ENCODE peak calls at places on chromosomes 13 and 19, in seven cellular contexts. One of them, this sample, is unnamed.

GRCh38 chr13:111168116-111168515 is 53.0 kb downstream of the ARHGEF7 start:
- DNase-seq in K562: no peak
- DNase-seq in endodermal cell: no peak
- DNase-seq in tibial artery: no peak
- DNase-seq in PC-9: no peak
- DNase-seq in GM20000: no peak
- DNase-seq in adrenal gland: no peak
- DNase-seq in this sample: no peak

GRCh38 chr13:26941345-26942174 is 181.0 kb upstream of the GPR12 start:
- DNase-seq in K562: no peak
- DNase-seq in endodermal cell: peak
- DNase-seq in tibial artery: no peak
- DNase-seq in PC-9: peak
- DNase-seq in GM20000: no peak
- DNase-seq in adrenal gland: peak
- DNase-seq in this sample: peak

GRCh38 chr13:86324191-86324590 is 525.0 kb upstream of the SLITRK6 start:
- DNase-seq in K562: no peak
- DNase-seq in endodermal cell: no peak
- DNase-seq in tibial artery: no peak
- DNase-seq in PC-9: no peak
- DNase-seq in GM20000: no peak
- DNase-seq in adrenal gland: no peak
- DNase-seq in this sample: no peak

GRCh38 chr19:15424692-15425272 is 6.0 kb upstream of the AKAP8L start:
- DNase-seq in K562: no peak
- DNase-seq in endodermal cell: no peak
- DNase-seq in tibial artery: no peak
- DNase-seq in PC-9: no peak
- DNase-seq in GM20000: no peak
- DNase-seq in adrenal gland: no peak
- DNase-seq in this sample: no peak

GRCh38 chr19:4456843-4457653 is 546 bp downstream of the UBXN6 start:
- DNase-seq in K562: peak
- DNase-seq in endodermal cell: peak
- DNase-seq in tibial artery: no peak
- DNase-seq in PC-9: no peak
- DNase-seq in GM20000: peak
- DNase-seq in adrenal gland: peak
- DNase-seq in this sample: peak

GRCh38 chr13:29849071-29849541 is 1.3 kb downstream of the UBL3 start:
- DNase-seq in K562: peak
- DNase-seq in endodermal cell: peak
- DNase-seq in tibial artery: peak
- DNase-seq in PC-9: no peak
- DNase-seq in GM20000: peak
- DNase-seq in adrenal gland: peak
- DNase-seq in this sample: peak

GRCh38 chr13:111005364-111005763 is 90.5 kb upstream of the ANKRD10 start:
- DNase-seq in K562: peak
- DNase-seq in endodermal cell: no peak
- DNase-seq in tibial artery: no peak
- DNase-seq in PC-9: no peak
- DNase-seq in GM20000: no peak
- DNase-seq in adrenal gland: no peak
- DNase-seq in this sample: peak

GRCh38 chr13:53953205-53953604 is 924.6 kb downstream of the OLFM4 start:
- DNase-seq in K562: no peak
- DNase-seq in endodermal cell: no peak
- DNase-seq in tibial artery: no peak
- DNase-seq in PC-9: no peak
- DNase-seq in GM20000: no peak
- DNase-seq in adrenal gland: no peak
- DNase-seq in this sample: no peak

GRCh38 chr19:38452430-38453366 is 19.2 kb downstream of the RYR1 start:
- DNase-seq in K562: peak
- DNase-seq in endodermal cell: peak
- DNase-seq in tibial artery: no peak
- DNase-seq in PC-9: no peak
- DNase-seq in GM20000: no peak
- DNase-seq in adrenal gland: no peak
- DNase-seq in this sample: no peak

GRCh38 chr19:2413629-2414028 is 13.8 kb downstream of the TIMM13 start:
- DNase-seq in K562: no peak
- DNase-seq in endodermal cell: no peak
- DNase-seq in tibial artery: no peak
- DNase-seq in PC-9: no peak
- DNase-seq in GM20000: no peak
- DNase-seq in adrenal gland: no peak
- DNase-seq in this sample: no peak

GRCh38 chr19:6242677-6243076 is 37.1 kb downstream of the MLLT1 start:
- DNase-seq in K562: no peak
- DNase-seq in endodermal cell: no peak
- DNase-seq in tibial artery: no peak
- DNase-seq in PC-9: no peak
- DNase-seq in GM20000: no peak
- DNase-seq in adrenal gland: no peak
- DNase-seq in this sample: no peak

GRCh38 chr19:12766051-12766521 is 9.3 kb downstream of the HOOK2 start:
- DNase-seq in K562: peak
- DNase-seq in endodermal cell: peak
- DNase-seq in tibial artery: peak
- DNase-seq in PC-9: peak
- DNase-seq in GM20000: peak
- DNase-seq in adrenal gland: peak
- DNase-seq in this sample: peak

GRCh38 chr13:74629985-74630384 is 495.8 kb upstream of the KLF12 start:
- DNase-seq in K562: no peak
- DNase-seq in endodermal cell: no peak
- DNase-seq in tibial artery: peak
- DNase-seq in PC-9: no peak
- DNase-seq in GM20000: no peak
- DNase-seq in adrenal gland: no peak
- DNase-seq in this sample: no peak

GRCh38 chr13:75704942-75705320 is 68.8 kb downstream of the LMO7 start:
- DNase-seq in K562: no peak
- DNase-seq in endodermal cell: no peak
- DNase-seq in tibial artery: no peak
- DNase-seq in PC-9: peak
- DNase-seq in GM20000: no peak
- DNase-seq in adrenal gland: no peak
- DNase-seq in this sample: peak

GRCh38 chr13:82681535-82681934 is 1200.7 kb downstream of the SLITRK1 start:
- DNase-seq in K562: no peak
- DNase-seq in endodermal cell: peak
- DNase-seq in tibial artery: no peak
- DNase-seq in PC-9: no peak
- DNase-seq in GM20000: no peak
- DNase-seq in adrenal gland: no peak
- DNase-seq in this sample: no peak

GRCh38 chr19:1066748-1067340 is at the start of gene ARHGAP45:
- DNase-seq in K562: peak
- DNase-seq in endodermal cell: peak
- DNase-seq in tibial artery: no peak
- DNase-seq in PC-9: no peak
- DNase-seq in GM20000: peak
- DNase-seq in adrenal gland: peak
- DNase-seq in this sample: no peak

GRCh38 chr19:36796714-36796999 is 24.1 kb upstream of the ZNF850 start:
- DNase-seq in K562: no peak
- DNase-seq in endodermal cell: no peak
- DNase-seq in tibial artery: no peak
- DNase-seq in PC-9: no peak
- DNase-seq in GM20000: no peak
- DNase-seq in adrenal gland: no peak
- DNase-seq in this sample: no peak

GRCh38 chr19:56132316-56132822 is 8.7 kb upstream of the ZNF444 start:
- DNase-seq in K562: no peak
- DNase-seq in endodermal cell: no peak
- DNase-seq in tibial artery: no peak
- DNase-seq in PC-9: peak
- DNase-seq in GM20000: no peak
- DNase-seq in adrenal gland: no peak
- DNase-seq in this sample: peak

GRCh38 chr13:40485611-40486517 is 180.6 kb downstream of the FOXO1 start:
- DNase-seq in K562: no peak
- DNase-seq in endodermal cell: no peak
- DNase-seq in tibial artery: no peak
- DNase-seq in PC-9: no peak
- DNase-seq in GM20000: peak
- DNase-seq in adrenal gland: no peak
- DNase-seq in this sample: no peak

GRCh38 chr13:21016487-21016886 is 44.9 kb downstream of the LATS2 start:
- DNase-seq in K562: no peak
- DNase-seq in endodermal cell: no peak
- DNase-seq in tibial artery: peak
- DNase-seq in PC-9: no peak
- DNase-seq in GM20000: no peak
- DNase-seq in adrenal gland: no peak
- DNase-seq in this sample: no peak

GRCh38 chr13:107025991-107026390 is 458.1 kb upstream of the ARGLU1 start:
- DNase-seq in K562: no peak
- DNase-seq in endodermal cell: no peak
- DNase-seq in tibial artery: peak
- DNase-seq in PC-9: peak
- DNase-seq in GM20000: no peak
- DNase-seq in adrenal gland: peak
- DNase-seq in this sample: no peak

GRCh38 chr13:105207586-105208293 is 1327.7 kb downstream of the EFNB2 start:
- DNase-seq in K562: no peak
- DNase-seq in endodermal cell: no peak
- DNase-seq in tibial artery: no peak
- DNase-seq in PC-9: no peak
- DNase-seq in GM20000: no peak
- DNase-seq in adrenal gland: no peak
- DNase-seq in this sample: peak
- TF ChIP-seq CTCF in K562: no peak
- TF ChIP-seq CTCF in endodermal cell: no peak
- TF ChIP-seq CTCF in tibial artery: no peak
- TF ChIP-seq CTCF in PC-9: no peak
- TF ChIP-seq CTCF in GM20000: no peak
- TF ChIP-seq CTCF in adrenal gland: no peak
- TF ChIP-seq CTCF in this sample: peak

GRCh38 chr13:113243847-113244246 is 34.4 kb downstream of the CUL4A start:
- DNase-seq in K562: no peak
- DNase-seq in endodermal cell: no peak
- DNase-seq in tibial artery: no peak
- DNase-seq in PC-9: no peak
- DNase-seq in GM20000: no peak
- DNase-seq in adrenal gland: no peak
- DNase-seq in this sample: no peak

DNA sequence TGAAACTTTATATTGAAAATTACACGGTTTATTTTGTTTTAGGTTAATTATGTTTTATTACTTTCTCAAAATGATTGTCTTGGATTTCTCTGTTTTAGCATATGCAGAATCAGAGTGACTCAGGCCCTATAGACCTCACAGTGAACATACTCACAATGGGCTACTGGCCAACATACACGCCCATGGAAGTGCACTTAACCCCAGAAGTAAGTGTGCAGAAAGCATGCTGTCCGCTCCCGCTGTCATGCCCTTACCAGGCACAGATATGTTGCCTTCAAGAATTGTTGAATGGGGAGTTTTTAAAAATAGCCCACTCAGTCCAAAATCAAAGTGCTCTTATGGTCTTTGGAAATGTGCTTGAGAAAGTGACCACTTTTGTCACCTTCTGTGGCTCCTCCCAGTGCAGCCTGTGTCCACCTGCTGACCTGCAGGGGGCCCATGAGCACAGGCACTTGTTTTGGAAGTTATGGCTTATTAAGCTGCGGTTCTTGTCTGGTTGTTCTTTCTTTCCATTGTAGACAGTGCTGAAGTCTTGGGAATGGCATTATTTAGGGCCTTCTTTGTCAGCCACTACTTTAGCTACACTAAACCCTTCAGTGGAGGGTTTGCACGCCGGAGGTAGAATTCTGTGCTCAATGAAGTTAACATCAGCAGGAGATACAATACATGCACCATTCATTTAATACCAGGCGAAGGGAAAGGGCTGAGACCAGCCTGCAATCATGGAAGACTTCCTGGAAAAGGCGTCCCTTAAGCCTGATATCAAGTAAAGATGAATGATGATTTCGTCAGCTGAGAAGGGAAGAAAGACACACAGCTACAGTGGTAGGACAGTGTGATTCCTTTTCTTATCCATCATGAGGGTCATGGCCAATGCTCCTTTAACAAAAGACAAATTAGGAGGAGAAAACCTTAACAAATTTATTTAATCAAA is 36.7 kb downstream of the CUL4A start:
- DNase-seq in K562: peak
- DNase-seq in endodermal cell: no peak
- DNase-seq in tibial artery: no peak
- DNase-seq in PC-9: no peak
- DNase-seq in GM20000: no peak
- DNase-seq in adrenal gland: no peak
- DNase-seq in this sample: no peak
- TF ChIP-seq CTCF in K562: peak
- TF ChIP-seq CTCF in endodermal cell: peak
- TF ChIP-seq CTCF in tibial artery: no peak
- TF ChIP-seq CTCF in PC-9: peak
- TF ChIP-seq CTCF in GM20000: no peak
- TF ChIP-seq CTCF in adrenal gland: peak
- TF ChIP-seq CTCF in this sample: peak

GRCh38 chr13:113802090-113802531 is 43.1 kb downstream of the TMEM255B start:
- DNase-seq in K562: peak
- DNase-seq in endodermal cell: peak
- DNase-seq in tibial artery: peak
- DNase-seq in PC-9: no peak
- DNase-seq in GM20000: no peak
- DNase-seq in adrenal gland: peak
- DNase-seq in this sample: peak
- TF ChIP-seq CTCF in K562: no peak
- TF ChIP-seq CTCF in endodermal cell: peak
- TF ChIP-seq CTCF in tibial artery: no peak
- TF ChIP-seq CTCF in PC-9: no peak
- TF ChIP-seq CTCF in GM20000: no peak
- TF ChIP-seq CTCF in adrenal gland: no peak
- TF ChIP-seq CTCF in this sample: peak

DNA sequence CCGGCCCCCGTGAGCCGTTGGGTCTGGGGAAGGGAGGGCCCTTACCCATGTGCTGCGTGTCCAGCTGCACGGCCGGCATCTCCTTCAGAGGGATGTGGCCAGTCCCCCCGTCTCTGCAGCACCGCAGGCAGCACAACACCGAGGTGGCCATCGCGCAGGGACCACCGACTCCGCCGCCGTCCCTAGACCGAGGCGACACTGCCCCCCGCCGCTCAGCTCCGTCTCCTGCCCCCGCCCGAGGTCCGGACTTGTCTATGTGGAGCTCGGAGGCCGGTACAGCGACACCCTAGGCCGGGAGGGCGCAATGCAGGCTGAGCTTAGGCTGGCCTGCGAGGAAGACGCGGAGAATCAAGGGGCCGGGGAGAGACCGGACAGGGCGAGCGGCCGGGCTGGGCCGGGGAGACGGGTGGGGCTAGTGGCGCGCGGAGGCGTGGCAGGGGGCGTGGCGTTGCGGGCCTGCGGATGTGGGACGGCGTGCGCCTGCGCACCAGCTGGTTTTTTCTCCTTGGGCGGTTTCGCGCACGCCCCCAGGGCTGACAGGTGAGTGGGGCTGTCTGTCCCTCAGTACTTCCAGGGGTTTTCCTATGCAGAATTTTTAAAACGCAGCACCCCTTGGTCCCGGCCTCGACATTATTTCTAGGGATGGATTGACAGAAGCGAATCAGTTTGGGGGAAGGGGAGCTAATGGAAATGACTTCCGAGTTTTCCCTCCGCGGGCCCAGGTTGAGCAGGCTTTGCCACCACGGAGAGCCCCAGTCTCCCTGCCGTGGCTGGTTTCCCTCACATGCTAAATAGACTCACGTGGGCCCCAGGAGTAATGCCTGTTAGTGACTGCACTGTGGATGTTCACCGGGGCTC is at the start of gene SPRYD7:
- DNase-seq in K562: peak
- DNase-seq in endodermal cell: peak
- DNase-seq in tibial artery: peak
- DNase-seq in PC-9: peak
- DNase-seq in GM20000: peak
- DNase-seq in adrenal gland: peak
- DNase-seq in this sample: peak
- TF ChIP-seq CTCF in K562: peak
- TF ChIP-seq CTCF in endodermal cell: peak
- TF ChIP-seq CTCF in tibial artery: peak
- TF ChIP-seq CTCF in PC-9: peak
- TF ChIP-seq CTCF in GM20000: peak
- TF ChIP-seq CTCF in adrenal gland: peak
- TF ChIP-seq CTCF in this sample: peak